ENCODE peak calls at places on chromosomes 3 and 15, in seven cellular contexts. B is ovary; A is hypothalamus; O is stimulated activated CD4-positive, alpha-beta T cell treated with anti-CD3 and anti-CD28 coated beads, Interleukin-4, amount 100 ng/mL, for 24 hours; L is NCI-H1092; J is AG04450; U is endothelial cell. Z is an unnamed sample.

GRCh38 chr3:152127058-152127457 is 141.7 kb upstream of the MBNL1 start:
- DNase-seq in B (no peak), A (no peak), O (peak), L (no peak), J (no peak), U (no peak), Z (no peak)

GRCh38 chr3:136882575-136882974 is 20.6 kb downstream of the NCK1 start:
- DNase-seq in B (no peak), A (no peak), O (no peak), L (no peak), J (no peak), U (no peak), Z (no peak)

GRCh38 chr15:88745075-88745474 is 58.2 kb upstream of the ACAN start:
- DNase-seq in B (no peak), A (no peak), O (no peak), L (no peak), J (no peak), U (no peak), Z (no peak)

GRCh38 chr15:80788536-80788935 is 9.4 kb downstream of the CEMIP start:
- DNase-seq in B (no peak), A (no peak), O (no peak), L (no peak), J (peak), U (no peak), Z (peak)

GRCh38 chr3:131619821-131620220 is 117.0 kb upstream of the MRPL3 start:
- DNase-seq in B (no peak), A (no peak), O (no peak), L (no peak), J (no peak), U (no peak), Z (no peak)

GRCh38 chr3:24154751-24155150 is 209.7 kb downstream of the NR1D2 start:
- DNase-seq in B (no peak), A (no peak), O (no peak), L (no peak), J (no peak), U (no peak), Z (no peak)

GRCh38 chr15:63870403-63871209 is 36.9 kb upstream of the HERC1 start:
- DNase-seq in B (peak), A (no peak), O (no peak), L (no peak), J (peak), U (peak), Z (peak)

GRCh38 chr3:44030690-44031344 is 210.9 kb upstream of the TOPAZ1 start:
- DNase-seq in B (no peak), A (no peak), O (no peak), L (no peak), J (no peak), U (no peak), Z (no peak)

GRCh38 chr3:148042663-148043445 is 633.7 kb downstream of the ZIC1 start:
- DNase-seq in B (no peak), A (no peak), O (no peak), L (no peak), J (no peak), U (no peak), Z (no peak)

GRCh38 chr3:195003006-195003892 is 267.7 kb downstream of the XXYLT1 start:
- DNase-seq in B (peak), A (no peak), O (no peak), L (no peak), J (no peak), U (no peak), Z (no peak)

GRCh38 chr15:89766357-89767311 is 9.5 kb upstream of the MESP2 start:
- DNase-seq in B (no peak), A (no peak), O (no peak), L (no peak), J (no peak), U (no peak), Z (no peak)

GRCh38 chr3:175248832-175249231 is 389.7 kb downstream of the NAALADL2 start:
- DNase-seq in B (no peak), A (no peak), O (no peak), L (no peak), J (no peak), U (no peak), Z (no peak)

GRCh38 chr15:80405554-80405850 is 1.3 kb downstream of the ARNT2 start:
- DNase-seq in B (no peak), A (no peak), O (no peak), L (no peak), J (no peak), U (no peak), Z (no peak)

GRCh38 chr3:71616571-71617021 is 33.1 kb upstream of the FOXP1 start:
- DNase-seq in B (no peak), A (no peak), O (no peak), L (no peak), J (no peak), U (no peak), Z (no peak)

GRCh38 chr3:173970206-173970605 is 572.7 kb downstream of the NLGN1 start:
- DNase-seq in B (no peak), A (no peak), O (no peak), L (peak), J (no peak), U (no peak), Z (no peak)

GRCh38 chr3:127299276-127299675 is 11.4 kb upstream of the PRR20G start:
- DNase-seq in B (no peak), A (no peak), O (no peak), L (no peak), J (no peak), U (no peak), Z (no peak)